ENCODE peak calls at places on chromosomes 4 and X, in six cellular contexts. One of them, this sample, is unnamed.

GRCh38 chr4:77156912-77157858 is at the start of gene CCNG2:
- DNase-seq in IMR-90: peak; percentile 94
- DNase-seq in H1: peak; percentile 84
- DNase-seq in mesendoderm: peak; percentile 66
- DNase-seq in mesenchymal stem cell: peak; percentile 97
- DNase-seq in neuronal stem cell: no peak
- DNase-seq in this sample: peak; percentile 93

GRCh38 chr4:1230971-1231636 is 17.8 kb downstream of the CTBP1 start:
- DNase-seq in IMR-90: no peak
- DNase-seq in mesenchymal stem cell: no peak
- DNase-seq in H1: no peak
- DNase-seq in mesendoderm: no peak
- DNase-seq in neuronal stem cell: no peak
- DNase-seq in this sample: no peak

GRCh38 chr4:82680834-82681233 is 117.8 kb downstream of the SCD5 start:
- DNase-seq in mesenchymal stem cell: peak; percentile 22
- DNase-seq in neuronal stem cell: no peak
- DNase-seq in H1: no peak
- DNase-seq in mesendoderm: no peak
- DNase-seq in IMR-90: no peak
- DNase-seq in this sample: no peak

GRCh38 chrX:13658602-13659001 is 5.7 kb downstream of the TCEANC start:
- DNase-seq in mesendoderm: peak; percentile 39
- DNase-seq in neuronal stem cell: peak; percentile 8
- DNase-seq in H1: no peak
- DNase-seq in mesenchymal stem cell: peak; percentile 56
- DNase-seq in IMR-90: peak; percentile 73
- DNase-seq in this sample: no peak

GRCh38 chrX:318739-319578 is at the start of gene GTPBP6:
- DNase-seq in neuronal stem cell: peak; percentile 99
- DNase-seq in mesendoderm: peak; percentile 100
- DNase-seq in mesenchymal stem cell: peak; percentile 100
- DNase-seq in IMR-90: peak; percentile 100
- DNase-seq in H1: peak; percentile 99
- DNase-seq in this sample: peak; percentile 100

GRCh38 chr4:109020861-109021260 is 258.0 kb upstream of the ETNPPL start:
- DNase-seq in IMR-90: no peak
- DNase-seq in H1: no peak
- DNase-seq in mesendoderm: no peak
- DNase-seq in mesenchymal stem cell: no peak
- DNase-seq in neuronal stem cell: no peak
- DNase-seq in this sample: no peak

GRCh38 chr4:8181844-8182243 is 17.2 kb upstream of the SH3TC1 start:
- DNase-seq in mesenchymal stem cell: no peak
- DNase-seq in H1: no peak
- DNase-seq in IMR-90: no peak
- DNase-seq in neuronal stem cell: no peak
- DNase-seq in mesendoderm: peak; percentile 39
- DNase-seq in this sample: no peak

GRCh38 chrX:3651272-3651671 is 62.2 kb downstream of the PRKX start:
- DNase-seq in mesenchymal stem cell: peak; percentile 21
- DNase-seq in neuronal stem cell: no peak
- DNase-seq in mesendoderm: peak; percentile 2
- DNase-seq in IMR-90: peak; percentile 49
- DNase-seq in H1: no peak
- DNase-seq in this sample: no peak

GRCh38 chr4:128869801-128870509 is 60.5 kb downstream of the JADE1 start:
- DNase-seq in IMR-90: peak; percentile 36
- DNase-seq in mesenchymal stem cell: peak; percentile 18
- DNase-seq in neuronal stem cell: no peak
- DNase-seq in H1: no peak
- DNase-seq in mesendoderm: no peak
- DNase-seq in this sample: no peak

GRCh38 chrX:12758291-12758690 is 32.9 kb upstream of the PRPS2 start:
- DNase-seq in neuronal stem cell: no peak
- DNase-seq in mesenchymal stem cell: no peak
- DNase-seq in IMR-90: no peak
- DNase-seq in mesendoderm: no peak
- DNase-seq in H1: no peak
- DNase-seq in this sample: no peak

GRCh38 chrX:138691186-138691585 is 20.3 kb downstream of the FGF13 start:
- DNase-seq in neuronal stem cell: no peak
- DNase-seq in mesenchymal stem cell: no peak
- DNase-seq in IMR-90: no peak
- DNase-seq in H1: no peak
- DNase-seq in mesendoderm: no peak
- DNase-seq in this sample: no peak

GRCh38 chrX:128106630-128107029 is 54.4 kb upstream of the ACTRT1 start:
- DNase-seq in mesenchymal stem cell: peak; percentile 2
- DNase-seq in H1: no peak
- DNase-seq in mesendoderm: peak; percentile 70
- DNase-seq in IMR-90: no peak
- DNase-seq in neuronal stem cell: peak; percentile 8
- DNase-seq in this sample: peak; percentile 28

GRCh38 chr4:26594778-26595177 is 10.9 kb downstream of the TBC1D19 start:
- DNase-seq in H1: no peak
- DNase-seq in IMR-90: no peak
- DNase-seq in mesenchymal stem cell: no peak
- DNase-seq in neuronal stem cell: no peak
- DNase-seq in mesendoderm: no peak
- DNase-seq in this sample: no peak

GRCh38 chr4:25702848-25703247 is 47.2 kb downstream of the SLC34A2 start:
- DNase-seq in IMR-90: peak; percentile 67
- DNase-seq in mesendoderm: peak; percentile 29
- DNase-seq in H1: no peak
- DNase-seq in neuronal stem cell: no peak
- DNase-seq in mesenchymal stem cell: no peak
- DNase-seq in this sample: no peak

GRCh38 chr4:17664755-17665154 is 50.3 kb downstream of the MED28 start:
- DNase-seq in H1: no peak
- DNase-seq in IMR-90: no peak
- DNase-seq in mesendoderm: no peak
- DNase-seq in neuronal stem cell: no peak
- DNase-seq in mesenchymal stem cell: no peak
- DNase-seq in this sample: no peak

GRCh38 chrX:121456315-121456714 is 408.9 kb downstream of the GLUD2 start:
- DNase-seq in H1: no peak
- DNase-seq in IMR-90: no peak
- DNase-seq in mesendoderm: no peak
- DNase-seq in mesenchymal stem cell: no peak
- DNase-seq in neuronal stem cell: no peak
- DNase-seq in this sample: no peak

GRCh38 chr4:89928867-89929266 is 34.2 kb downstream of the MMRN1 start:
- DNase-seq in mesendoderm: no peak
- DNase-seq in mesenchymal stem cell: no peak
- DNase-seq in neuronal stem cell: no peak
- DNase-seq in IMR-90: no peak
- DNase-seq in H1: no peak
- DNase-seq in this sample: no peak

GRCh38 chr4:136865591-136865990 is 666.7 kb downstream of the PCDH18 start:
- DNase-seq in neuronal stem cell: no peak
- DNase-seq in mesendoderm: no peak
- DNase-seq in IMR-90: no peak
- DNase-seq in mesenchymal stem cell: no peak
- DNase-seq in H1: no peak
- DNase-seq in this sample: no peak

GRCh38 chr4:72418458-72418857 is 150.6 kb downstream of the ADAMTS3 start:
- DNase-seq in IMR-90: peak; percentile 60
- DNase-seq in neuronal stem cell: no peak
- DNase-seq in mesendoderm: no peak
- DNase-seq in mesenchymal stem cell: peak; percentile 61
- DNase-seq in H1: no peak
- DNase-seq in this sample: no peak

GRCh38 chrX:100973411-100973810 is 3.9 kb downstream of the ARL13A start:
- DNase-seq in mesendoderm: no peak
- DNase-seq in H1: no peak
- DNase-seq in neuronal stem cell: no peak
- DNase-seq in IMR-90: peak; percentile 87
- DNase-seq in mesenchymal stem cell: peak; percentile 52
- DNase-seq in this sample: no peak

GRCh38 chr4:55116450-55116849 is 8.9 kb downstream of the KDR start:
- DNase-seq in mesendoderm: peak; percentile 87
- DNase-seq in mesenchymal stem cell: no peak
- DNase-seq in H1: no peak
- DNase-seq in neuronal stem cell: no peak
- DNase-seq in IMR-90: no peak
- DNase-seq in this sample: no peak

GRCh38 chrX:149497626-149498025 is 7.5 kb downstream of the IDS start:
- DNase-seq in IMR-90: peak; percentile 67
- DNase-seq in neuronal stem cell: no peak
- DNase-seq in H1: no peak
- DNase-seq in mesenchymal stem cell: no peak
- DNase-seq in mesendoderm: no peak
- DNase-seq in this sample: no peak

GRCh38 chr4:132297346-132297745 is 851.7 kb upstream of the PCDH10 start:
- DNase-seq in mesenchymal stem cell: peak; percentile 87
- DNase-seq in mesendoderm: peak; percentile 40
- DNase-seq in neuronal stem cell: no peak
- DNase-seq in H1: no peak
- DNase-seq in IMR-90: peak; percentile 1
- DNase-seq in this sample: no peak

GRCh38 chr4:89055157-89056080 is 1.6 kb downstream of the FAM13A start:
- DNase-seq in IMR-90: no peak
- DNase-seq in neuronal stem cell: no peak
- DNase-seq in mesendoderm: peak; percentile 70
- DNase-seq in H1: no peak
- DNase-seq in mesenchymal stem cell: no peak
- DNase-seq in this sample: no peak

GRCh38 chrX:103716967-103717366 is 6.3 kb downstream of the TMEM31 start:
- DNase-seq in mesenchymal stem cell: peak; percentile 20
- DNase-seq in H1: no peak
- DNase-seq in mesendoderm: no peak
- DNase-seq in neuronal stem cell: no peak
- DNase-seq in IMR-90: peak; percentile 89
- DNase-seq in this sample: no peak

GRCh38 chr4:54229631-54230478 is 762 bp downstream of the PDGFRA start:
- DNase-seq in mesendoderm: peak; percentile 64
- DNase-seq in mesenchymal stem cell: peak; percentile 44
- DNase-seq in H1: no peak
- DNase-seq in IMR-90: peak; percentile 69
- DNase-seq in neuronal stem cell: peak; percentile 2
- DNase-seq in this sample: peak; percentile 67

GRCh38 chrX:11212741-11213140 is 80.5 kb upstream of the AMELX start:
- DNase-seq in H1: no peak
- DNase-seq in neuronal stem cell: no peak
- DNase-seq in IMR-90: no peak
- DNase-seq in mesenchymal stem cell: no peak
- DNase-seq in mesendoderm: no peak
- DNase-seq in this sample: peak; percentile 39

GRCh38 chr4:187415227-187415626 is 580.3 kb upstream of the ZFP42 start:
- DNase-seq in IMR-90: no peak
- DNase-seq in neuronal stem cell: no peak
- DNase-seq in H1: no peak
- DNase-seq in mesendoderm: no peak
- DNase-seq in mesenchymal stem cell: no peak
- DNase-seq in this sample: no peak

GRCh38 chrX:15321447-15321846 is 6.0 kb upstream of the ASB11 start:
- DNase-seq in H1: no peak
- DNase-seq in mesendoderm: no peak
- DNase-seq in mesenchymal stem cell: no peak
- DNase-seq in neuronal stem cell: no peak
- DNase-seq in IMR-90: no peak
- DNase-seq in this sample: no peak

GRCh38 chr4:7353846-7354610 is 80.7 kb downstream of the PSAPL1 start:
- DNase-seq in mesendoderm: no peak
- DNase-seq in H1: no peak
- DNase-seq in IMR-90: no peak
- DNase-seq in neuronal stem cell: no peak
- DNase-seq in mesenchymal stem cell: no peak
- DNase-seq in this sample: no peak

DNA sequence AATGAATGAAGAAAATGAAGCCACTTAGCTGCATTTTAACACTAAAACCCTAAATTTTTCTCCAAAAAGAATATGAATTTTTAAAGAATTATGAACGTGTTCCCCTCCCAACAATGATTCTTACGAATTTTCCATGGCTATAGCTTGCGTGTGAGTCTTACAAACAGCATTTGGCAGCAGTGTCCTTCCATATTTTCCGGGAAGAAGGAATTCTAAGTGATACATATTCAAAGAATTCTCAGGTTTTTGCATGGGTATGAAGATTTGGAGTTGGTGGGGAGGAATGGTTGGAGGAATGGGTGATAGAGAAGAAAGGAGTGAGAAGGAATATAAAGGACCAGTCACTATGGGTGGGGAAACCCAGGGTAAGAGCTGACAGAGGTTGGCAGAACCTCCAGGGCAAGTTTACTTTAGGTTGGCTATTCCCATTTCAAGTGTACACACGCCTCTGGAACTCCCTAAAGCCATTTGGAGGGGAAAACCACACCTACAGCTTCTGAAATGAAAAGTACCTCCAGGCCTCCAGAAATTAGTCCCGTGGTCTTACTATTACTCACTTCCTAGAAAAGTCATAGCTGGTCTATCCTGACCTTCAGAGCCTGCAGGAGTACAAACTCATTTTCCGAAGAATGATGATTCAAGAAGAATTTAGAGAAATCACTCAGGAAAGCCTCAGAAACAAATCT is 420.8 kb upstream of the DIPK2B start:
- DNase-seq in neuronal stem cell: no peak
- DNase-seq in IMR-90: peak; percentile 80
- DNase-seq in mesenchymal stem cell: peak; percentile 61
- DNase-seq in mesendoderm: no peak
- DNase-seq in H1: no peak
- DNase-seq in this sample: no peak
- H3K9ac ChIP-seq in neuronal stem cell: no peak overlapping the region
- H3K9ac ChIP-seq in IMR-90: peak overlapping the region; percentile 6
- H3K9ac ChIP-seq in mesenchymal stem cell: peak overlapping the region; percentile 90
- H3K9ac ChIP-seq in mesendoderm: no peak overlapping the region
- H3K9ac ChIP-seq in H1: no peak overlapping the region
- H3K9ac ChIP-seq in this sample: no peak overlapping the region

DNA sequence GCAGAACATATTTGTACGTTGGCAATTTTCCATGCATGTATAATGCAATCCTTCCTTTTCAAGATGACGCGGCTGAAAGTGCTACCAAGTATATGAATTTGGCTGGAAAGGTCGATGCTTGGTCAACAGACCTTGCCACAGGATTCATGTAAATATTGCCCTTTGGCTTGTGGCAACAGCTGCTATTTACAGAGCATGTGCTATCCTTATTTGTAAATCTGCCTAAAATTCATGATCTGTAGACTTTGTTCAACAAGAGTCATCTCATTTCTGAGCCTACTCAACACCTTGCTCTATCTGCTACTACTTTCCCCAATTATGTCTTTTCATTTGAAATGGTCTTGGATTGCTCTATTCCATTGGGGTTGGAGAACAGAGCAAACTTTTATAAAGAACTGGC is 1.9 kb upstream of the SMARCA1 start:
- DNase-seq in neuronal stem cell: no peak
- DNase-seq in mesenchymal stem cell: no peak
- DNase-seq in mesendoderm: no peak
- DNase-seq in H1: no peak
- DNase-seq in IMR-90: no peak
- DNase-seq in this sample: no peak
- H2BK15ac ChIP-seq in neuronal stem cell: no peak overlapping the region
- H2BK15ac ChIP-seq in mesenchymal stem cell: no peak overlapping the region
- H2BK15ac ChIP-seq in mesendoderm: no peak overlapping the region
- H2BK15ac ChIP-seq in H1: no peak overlapping the region
- H2BK15ac ChIP-seq in IMR-90: no peak overlapping the region
- H2BK15ac ChIP-seq in this sample: no peak overlapping the region

GRCh38 chr4:113292371-113293042 is 243.1 kb downstream of the ANK2 start:
- DNase-seq in IMR-90: peak; percentile 71
- DNase-seq in neuronal stem cell: peak; percentile 57
- DNase-seq in mesendoderm: peak; percentile 72
- DNase-seq in H1: peak; percentile 84
- DNase-seq in mesenchymal stem cell: peak; percentile 63
- DNase-seq in this sample: peak; percentile 88
- H3K9ac ChIP-seq in IMR-90: peak overlapping the region; percentile 16
- H3K9ac ChIP-seq in neuronal stem cell: no peak overlapping the region
- H3K9ac ChIP-seq in mesendoderm: no peak overlapping the region
- H3K9ac ChIP-seq in H1: no peak overlapping the region
- H3K9ac ChIP-seq in mesenchymal stem cell: peak overlapping the region; percentile 98
- H3K9ac ChIP-seq in this sample: no peak overlapping the region

GRCh38 chr4:41579556-41579955 is 41.6 kb downstream of the LIMCH1 start:
- DNase-seq in neuronal stem cell: no peak
- DNase-seq in mesenchymal stem cell: no peak
- DNase-seq in mesendoderm: no peak
- DNase-seq in H1: no peak
- DNase-seq in IMR-90: no peak
- DNase-seq in this sample: no peak
- H2BK15ac ChIP-seq in neuronal stem cell: no peak overlapping the region
- H2BK15ac ChIP-seq in mesenchymal stem cell: no peak overlapping the region
- H2BK15ac ChIP-seq in mesendoderm: no peak overlapping the region
- H2BK15ac ChIP-seq in H1: no peak overlapping the region
- H2BK15ac ChIP-seq in IMR-90: no peak overlapping the region
- H2BK15ac ChIP-seq in this sample: no peak overlapping the region

This sample was measured in H9.